ENCODE peak calls at places on chromosome 7, in nine cellular contexts. Y is right atrium auricular region; X is HFF-Myc; B is ovary; C is GM12878; V is BE2C; N is GM20000; E is WTC11; G is CD8-positive, alpha-beta T cell. A is an unnamed sample.

GRCh38 chr7:155763721-155764431 is 48.4 kb downstream of the SHH start:
- DNase-seq in B (no peak), N (peak; percentile 66), C (no peak), Y (no peak), G (no peak), E (no peak), X (no peak), V (no peak), A (peak; percentile 18)

GRCh38 chr7:107194051-107194450 is 25.2 kb downstream of the HBP1 start:
- DNase-seq in E (no peak), C (no peak), Y (no peak), N (no peak), B (no peak), X (no peak), G (no peak), V (no peak), A (no peak)

GRCh38 chr7:136687693-136688322 is 180.6 kb upstream of the CHRM2 start:
- DNase-seq in B (no peak), N (peak; percentile 5), G (no peak), E (no peak), Y (no peak), X (peak; percentile 11), C (no peak), V (peak; percentile 52), A (peak; percentile 14)

GRCh38 chr7:138092486-138093028 is 16.3 kb downstream of the AKR1D1 start:
- DNase-seq in B (no peak), V (no peak), C (no peak), Y (no peak), N (no peak), E (no peak), X (no peak), G (no peak), A (no peak)

GRCh38 chr7:131623154-131623553 is 66.7 kb upstream of the PODXL start:
- DNase-seq in X (no peak), N (no peak), Y (peak; percentile 82), B (no peak), V (no peak), C (no peak), G (no peak), E (no peak), A (no peak)

GRCh38 chr7:94481246-94481645 is 28.4 kb upstream of the CASD1 start:
- DNase-seq in N (no peak), V (no peak), C (no peak), X (no peak), E (no peak), G (no peak), B (no peak), Y (no peak), A (no peak)

GRCh38 chr7:158815046-158815445 is 14.3 kb downstream of the ESYT2 start:
- DNase-seq in C (no peak), B (no peak), V (no peak), Y (no peak), X (no peak), G (no peak), E (no peak), N (no peak), A (peak; percentile 10)

GRCh38 chr7:28316489-28316888 is 95.8 kb upstream of the CREB5 start:
- DNase-seq in G (no peak), B (no peak), Y (no peak), X (no peak), V (no peak), E (no peak), C (no peak), N (no peak), A (no peak)

GRCh38 chr7:111676811-111677210 is 114.5 kb upstream of the IMMP2L start:
- DNase-seq in C (no peak), N (no peak), X (no peak), E (no peak), G (no peak), V (no peak), Y (no peak), B (no peak), A (no peak)

GRCh38 chr7:7970620-7971307 is 2.2 kb downstream of the GLCCI1 start:
- DNase-seq in B (no peak), N (no peak), Y (no peak), V (peak; percentile 45), C (no peak), X (no peak), E (no peak), G (no peak), A (peak; percentile 14)

GRCh38 chr7:150380463-150380862 is 1.3 kb downstream of the ZNF775 start:
- DNase-seq in B (no peak), N (peak; percentile 77), Y (no peak), G (no peak), X (no peak), C (no peak), E (peak; percentile 3), V (no peak), A (no peak)

GRCh38 chr7:158174947-158175346 is 412.7 kb downstream of the PTPRN2 start:
- DNase-seq in Y (no peak), N (no peak), B (no peak), E (no peak), C (no peak), G (no peak), X (no peak), V (no peak), A (no peak)

GRCh38 chr7:91291902-91292301 is 27.7 kb downstream of the FZD1 start:
- DNase-seq in G (no peak), C (no peak), E (peak; percentile 16), X (no peak), B (no peak), N (no peak), V (no peak), Y (no peak), A (no peak)

GRCh38 chr7:150368884-150369739 is 490 bp downstream of the REPIN1 start:
- DNase-seq in X (no peak), B (peak; percentile 59), V (peak; percentile 92), Y (peak; percentile 71), N (peak; percentile 81), C (no peak), G (peak; percentile 26), E (peak; percentile 83), A (peak; percentile 85)

GRCh38 chr7:39560398-39560797 is 5.8 kb upstream of the YAE1 start:
- DNase-seq in E (no peak), V (no peak), B (no peak), C (no peak), X (no peak), G (no peak), Y (no peak), N (no peak), A (no peak)

GRCh38 chr7:19145429-19146201 is 394 bp upstream of the FERD3L start:
- DNase-seq in Y (no peak), E (peak; percentile 48), G (no peak), C (no peak), V (no peak), B (no peak), X (no peak), N (no peak), A (no peak)

GRCh38 chr7:90507692-90508091 is 38.3 kb downstream of the PTTG1IP2 start:
- DNase-seq in E (no peak), C (no peak), X (no peak), N (no peak), G (no peak), Y (no peak), B (no peak), V (no peak), A (no peak)

DNA sequence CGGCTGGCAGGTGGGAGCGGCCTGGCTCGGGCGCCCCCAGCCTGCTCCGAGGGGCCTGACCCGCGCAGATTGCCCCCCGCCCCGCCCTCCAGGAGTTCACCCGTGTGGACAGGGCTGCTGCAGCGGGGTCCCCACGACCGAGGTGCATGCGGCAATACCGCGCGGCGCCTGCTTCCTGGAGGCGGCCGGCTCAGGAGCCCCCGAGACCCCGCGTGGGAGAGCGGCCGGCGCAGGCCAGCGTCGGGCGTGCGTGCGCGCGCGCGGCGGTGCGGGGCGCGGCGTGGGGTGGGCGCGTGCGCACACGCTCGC is 1.0 kb upstream of the ACHE start:
- DNase-seq in C (no peak), G (no peak), X (no peak), E (peak; percentile 46), Y (no peak), V (no peak), B (peak; percentile 42), N (no peak), A (no peak)
- TF ChIP-seq CTCF in C (no peak), G (no peak), X (no peak), E (no peak), Y (no peak), V (no peak), B (no peak), N (no peak), A (no peak)

GRCh38 chr7:122902751-122903495 is 16.7 kb upstream of the CADPS2 start:
- DNase-seq in V (peak; percentile 20), G (no peak), X (no peak), B (no peak), C (no peak), N (no peak), E (no peak), Y (no peak), A (no peak)
- TF ChIP-seq CTCF in V (peak; percentile 52), G (no peak), X (no peak), B (no peak), C (no peak), N (no peak), E (no peak), Y (no peak), A (no peak)

GRCh38 chr7:40680657-40681056 is 545.9 kb downstream of the SUGCT start:
- DNase-seq in X (no peak), V (peak; percentile 24), E (no peak), G (no peak), C (no peak), N (peak; percentile 9), Y (no peak), B (no peak), A (no peak)
- TF ChIP-seq CTCF in X (peak; percentile 36), V (peak; percentile 70), E (peak; percentile 64), G (no peak), C (peak; percentile 24), N (no peak), Y (peak; percentile 39), B (no peak), A (peak; percentile 32)

GRCh38 chr7:140732436-140732835 is 35.9 kb downstream of the NDUFB2 start:
- DNase-seq in C (no peak), B (no peak), Y (no peak), E (no peak), G (no peak), N (no peak), V (no peak), X (no peak), A (no peak)

GRCh38 chr7:140734729-140735128 is 38.2 kb downstream of the NDUFB2 start:
- DNase-seq in N (no peak), E (no peak), Y (no peak), V (no peak), C (no peak), G (no peak), X (no peak), B (no peak), A (no peak)

GRCh38 chr7:140738280-140738679 is 41.8 kb downstream of the NDUFB2 start:
- DNase-seq in C (no peak), B (no peak), N (no peak), E (no peak), V (no peak), G (no peak), X (no peak), Y (no peak), A (no peak)

DNA sequence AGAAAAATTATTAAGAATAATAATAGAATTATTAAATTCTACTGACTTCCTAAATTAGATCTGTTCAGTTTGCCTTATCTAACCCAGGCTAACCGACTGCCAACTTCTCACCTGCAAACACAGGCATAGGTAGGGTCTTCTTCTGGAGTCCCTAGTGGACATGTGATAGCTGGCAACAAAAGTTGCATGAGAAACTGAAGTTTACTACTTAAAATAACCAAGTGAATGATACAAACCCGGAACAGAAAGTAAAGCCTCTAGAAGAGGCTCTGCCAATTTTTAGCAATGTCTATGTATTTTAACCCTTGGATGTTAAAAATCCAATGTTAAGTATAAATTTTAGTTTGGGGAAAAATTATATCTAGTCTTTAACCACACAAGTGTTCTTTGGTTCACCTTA is 37.6 kb downstream of the NDUFB2 start:
- DNase-seq in V (no peak), B (no peak), G (no peak), N (no peak), E (no peak), C (no peak), Y (no peak), X (no peak), A (no peak)
- TF ChIP-seq CTCF in V (peak; percentile 1), B (no peak), G (no peak), N (no peak), E (no peak), C (no peak), Y (no peak), X (no peak), A (no peak)

A was measured in HL-60.